ENCODE peak calls at places on chromosomes 6 and 20, in five cellular contexts. H, J, V, D and Q are unnamed samples.
A peak's percentile ranks its signal among the peaks of the same experiment; 100 is the strongest.

GRCh38 chr6:45801471-45802289 is 214.0 kb downstream of the CLIC5 start:
- DNase-seq in H (no peak), J (no peak), V (no peak), D (no peak), Q (no peak)

GRCh38 chr20:36333841-36334240 is 27.7 kb downstream of the DLGAP4 start:
- DNase-seq in H (no peak), J (no peak), V (no peak), D (no peak), Q (no peak)

GRCh38 chr20:50635676-50636600 is 55.4 kb downstream of the RIPOR3 start:
- DNase-seq in H (peak; percentile 88), J (peak; percentile 76), V (peak; percentile 48), D (peak; percentile 66), Q (peak; percentile 88)

GRCh38 chr20:11159728-11160127 is 485.9 kb upstream of the JAG1 start:
- DNase-seq in H (peak; percentile 91), J (no peak), V (no peak), D (no peak), Q (no peak)

GRCh38 chr6:35128496-35128895 is 12.6 kb downstream of the TCP11 start:
- DNase-seq in H (no peak), J (no peak), V (no peak), D (no peak), Q (no peak)

GRCh38 chr6:127547909-127548649 is 28.9 kb upstream of the C6orf58 start:
- DNase-seq in H (peak; percentile 25), J (no peak), V (no peak), D (no peak), Q (no peak)

GRCh38 chr6:36122495-36123269 is 7.6 kb upstream of the MAPK13 start:
- DNase-seq in H (no peak), J (no peak), V (no peak), D (no peak), Q (no peak)

GRCh38 chr6:7725849-7726415 is at the start of gene BMP6:
- DNase-seq in H (peak; percentile 86), J (peak; percentile 85), V (peak; percentile 90), D (peak; percentile 90), Q (peak; percentile 82)

GRCh38 chr20:19021406-19022117 is 190.9 kb upstream of the SLC24A3 start:
- DNase-seq in H (no peak), J (no peak), V (no peak), D (peak; percentile 44), Q (no peak)

GRCh38 chr6:90274481-90275030 is 22.1 kb downstream of the BACH2 start:
- DNase-seq in H (no peak), J (no peak), V (no peak), D (no peak), Q (no peak)

GRCh38 chr6:3747100-3747737 is 4.3 kb downstream of the PXDC1 start:
- DNase-seq in H (no peak), J (no peak), V (no peak), D (no peak), Q (no peak)
- H3K27ac ChIP-seq in H (no peak overlapping the region), J (no peak overlapping the region), V (no peak overlapping the region), D (peak overlapping the region; percentile 99), Q (no peak overlapping the region)

DNA sequence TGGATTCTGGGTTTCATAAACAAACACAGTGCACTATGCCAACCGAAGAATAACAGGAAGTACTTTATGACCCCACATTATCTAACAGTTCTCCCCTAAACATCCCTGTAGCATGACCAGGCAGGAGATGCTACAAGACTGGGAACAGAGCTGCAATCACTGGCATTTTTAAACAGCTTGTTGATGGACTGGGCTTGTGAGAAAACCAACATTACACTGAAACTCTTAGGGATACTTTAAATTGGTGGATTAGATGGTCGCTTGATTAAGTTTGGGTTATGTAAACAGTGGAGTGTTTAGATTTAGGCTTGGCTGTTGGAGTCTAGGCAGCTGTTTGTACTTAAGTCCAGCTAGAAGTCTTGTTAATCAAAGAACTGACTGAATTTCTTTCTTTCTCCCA is 234.2 kb upstream of the BMP2 start:
- DNase-seq in H (peak; percentile 87), J (no peak), V (no peak), D (no peak), Q (no peak)
- H3K4me3 ChIP-seq in H (peak overlapping the region; percentile 68), J (no peak overlapping the region), V (no peak overlapping the region), D (no peak overlapping the region), Q (no peak overlapping the region)

GRCh38 chr20:34082232-34082887 is 29.7 kb downstream of the EIF2S2 start:
- DNase-seq in H (no peak), J (no peak), V (no peak), D (no peak), Q (no peak)
- H3K27ac ChIP-seq in H (no peak overlapping the region), J (peak overlapping the region; percentile 15), V (no peak overlapping the region), D (peak overlapping the region; percentile 72), Q (no peak overlapping the region)

GRCh38 chr20:44598413-44599290 is 16.3 kb downstream of the PKIG start:
- DNase-seq in H (peak; percentile 39), J (no peak), V (peak; percentile 38), D (no peak), Q (no peak)
- H3K4me3 ChIP-seq in H (peak overlapping the region; percentile 8), J (no peak overlapping the region), V (peak overlapping the region; percentile 31), D (peak overlapping the region; percentile 13), Q (no peak overlapping the region)

DNA sequence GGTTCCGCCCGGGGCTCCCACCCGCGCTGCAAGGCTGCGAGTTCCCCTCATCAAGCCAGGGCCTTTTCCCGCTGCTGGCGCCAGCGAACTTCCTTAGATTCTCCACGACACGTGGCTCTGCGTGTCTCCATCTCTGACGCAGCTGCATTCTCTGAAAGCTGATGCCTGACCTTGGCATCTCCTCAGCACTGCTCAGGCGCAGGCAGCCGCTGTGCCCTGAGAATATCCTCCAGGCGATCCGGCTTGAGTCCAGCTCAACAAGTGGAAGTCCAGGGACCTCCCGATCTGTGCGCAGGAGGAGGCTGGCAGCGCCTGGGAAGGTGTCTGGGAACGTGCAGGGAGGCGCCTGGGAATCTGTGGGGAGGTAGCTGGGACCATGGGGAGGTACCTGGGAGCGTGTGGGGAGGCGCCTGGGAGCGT is 171.2 kb upstream of the THBS2 start:
- DNase-seq in H (no peak), J (peak; percentile 24), V (no peak), D (no peak), Q (no peak)
- H3K27ac ChIP-seq in H (no peak overlapping the region), J (peak overlapping the region; percentile 45), V (no peak overlapping the region), D (no peak overlapping the region), Q (no peak overlapping the region)

DNA sequence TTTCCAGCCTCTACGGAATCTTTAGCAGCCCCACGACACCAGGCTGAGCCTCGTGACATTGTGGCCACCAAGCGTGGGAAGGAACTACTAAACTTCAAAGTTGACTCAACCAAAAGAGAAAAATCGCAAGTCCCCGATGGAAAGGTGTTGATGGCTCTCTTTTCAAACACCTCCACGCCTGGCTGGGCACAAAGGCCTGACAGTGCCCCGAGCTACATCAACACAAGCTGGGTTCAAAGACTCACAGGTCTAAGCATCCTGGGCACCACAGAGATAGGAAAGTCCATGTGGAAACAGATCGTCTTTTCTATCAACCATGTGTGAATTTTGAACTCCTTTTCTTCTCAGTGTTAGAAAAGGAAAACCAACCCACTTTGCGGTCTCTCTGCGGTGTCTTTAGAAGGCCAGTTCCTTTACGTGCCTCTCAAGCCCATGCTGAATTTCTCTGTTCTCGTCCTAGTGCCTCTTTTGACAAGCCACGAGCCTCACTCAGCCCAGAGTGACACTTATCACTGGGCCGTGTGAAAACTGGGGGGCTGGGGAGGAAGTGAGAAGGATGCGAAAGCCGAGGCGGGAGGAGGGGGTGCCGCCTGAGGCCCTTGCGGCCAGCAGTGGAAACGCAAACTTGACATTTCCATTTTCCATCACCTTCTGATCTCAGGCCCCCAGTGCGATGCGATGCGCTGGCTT is 59.4 kb downstream of the GFOD1 start:
- DNase-seq in H (no peak), J (no peak), V (peak; percentile 65), D (no peak), Q (peak; percentile 91)
- H3K4me3 ChIP-seq in H (no peak overlapping the region), J (no peak overlapping the region), V (peak overlapping the region; percentile 10), D (no peak overlapping the region), Q (peak overlapping the region; percentile 44)

GRCh38 chr6:44407951-44408670 is 20.6 kb downstream of the CDC5L start:
- DNase-seq in H (no peak), J (no peak), V (no peak), D (no peak), Q (no peak)

GRCh38 chr6:44404022-44404714 is 16.7 kb downstream of the CDC5L start:
- DNase-seq in H (no peak), J (no peak), V (no peak), D (no peak), Q (no peak)

GRCh38 chr6:44401138-44401537 is 13.6 kb downstream of the CDC5L start:
- DNase-seq in H (no peak), J (no peak), V (no peak), D (no peak), Q (no peak)

GRCh38 chr6:44400572-44400971 is 13.1 kb downstream of the CDC5L start:
- DNase-seq in H (no peak), J (no peak), V (no peak), D (no peak), Q (no peak)

GRCh38 chr6:44404715-44405099 is 17.2 kb downstream of the CDC5L start:
- DNase-seq in H (no peak), J (no peak), V (no peak), D (no peak), Q (no peak)
- H3K27ac ChIP-seq in H (no peak overlapping the region), J (no peak overlapping the region), V (no peak overlapping the region), D (no peak overlapping the region), Q (no peak overlapping the region)

GRCh38 chr20:58838174-58838573 is 12.5 kb downstream of the GNAS-AS1 start:
- DNase-seq in H (no peak), J (no peak), V (no peak), D (no peak), Q (no peak)

GRCh38 chr20:58839474-58839874 is 11.2 kb downstream of the GNAS-AS1 start:
- DNase-seq in H (no peak), J (peak; percentile 37), V (no peak), D (no peak), Q (peak; percentile 70)

GRCh38 chr20:58840816-58841538 is 9.7 kb downstream of the GNAS-AS1 start:
- DNase-seq in H (no peak), J (no peak), V (no peak), D (no peak), Q (no peak)

GRCh38 chr20:58841539-58842264 is 9.0 kb downstream of the GNAS-AS1 start:
- DNase-seq in H (no peak), J (no peak), V (no peak), D (no peak), Q (no peak)

DNA sequence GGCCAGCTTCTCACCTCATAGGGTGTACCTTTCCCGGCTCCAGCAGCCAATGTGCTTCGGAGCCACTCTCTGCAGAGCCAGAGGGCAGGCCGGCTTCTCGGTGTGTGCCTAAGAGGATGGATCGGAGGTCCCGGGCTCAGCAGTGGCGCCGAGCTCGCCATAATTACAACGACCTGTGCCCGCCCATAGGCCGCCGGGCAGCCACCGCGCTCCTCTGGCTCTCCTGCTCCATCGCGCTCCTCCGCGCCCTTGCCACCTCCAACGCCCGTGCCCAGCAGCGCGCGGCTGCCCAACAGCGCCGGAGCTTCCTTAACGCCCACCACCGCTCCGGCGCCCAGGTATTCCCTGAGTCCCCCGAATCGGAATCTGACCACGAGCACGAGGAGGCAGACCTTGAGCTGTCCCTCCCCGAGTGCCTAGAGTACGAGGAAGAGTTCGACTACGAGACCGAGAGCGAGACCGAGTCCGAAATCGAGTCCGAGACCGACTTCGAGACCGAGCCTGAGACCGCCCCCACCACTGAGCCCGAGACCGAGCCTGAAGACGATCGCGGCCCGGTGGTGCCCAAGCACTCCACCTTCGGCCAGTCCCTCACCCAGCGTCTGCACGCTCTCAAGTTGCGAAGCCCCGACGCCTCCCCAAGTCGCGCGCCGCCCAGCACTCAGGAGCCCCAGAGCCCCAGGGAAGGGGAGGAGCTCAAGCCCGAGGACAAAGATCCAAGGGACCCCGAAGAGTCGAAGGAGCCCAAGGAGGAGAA is 10.5 kb downstream of the GNAS-AS1 start:
- DNase-seq in H (no peak), J (no peak), V (no peak), D (no peak), Q (no peak)
- H3K4me3 ChIP-seq in H (peak overlapping the region; percentile 24), J (no peak overlapping the region), V (no peak overlapping the region), D (peak overlapping the region; percentile 2), Q (no peak overlapping the region)